ENCODE peak calls at places on chromosome 15, in seven cellular contexts. S is mesendoderm, D is H9, T is IMR-90, J is mesenchymal stem cell, O is H1, N is trophoblast cell. L is an unnamed sample. For H3K27me3, the result is how much of the 10 kb centered on the place peaks cover.

GRCh38 chr15:55654541-55654940 is 66.4 kb upstream of the PYGO1 start:
- DNase-seq in D (no peak), J (peak), N (peak), O (no peak), S (no peak), T (peak), L (no peak)

GRCh38 chr15:80856809-80857377 is 77.7 kb downstream of the CEMIP start:
- DNase-seq in S (peak), T (no peak), O (no peak), N (peak), J (no peak), D (no peak), L (no peak)

GRCh38 chr15:27017168-27017809 is 46.3 kb downstream of the GABRG3 start:
- DNase-seq in D (peak), N (peak), T (peak), O (peak), J (peak), S (peak), L (peak)

GRCh38 chr15:46900992-46901391 is 816.3 kb upstream of the SEMA6D start:
- DNase-seq in J (peak), D (no peak), N (peak), O (no peak), S (no peak), T (no peak), L (no peak)

GRCh38 chr15:59687831-59688230 is 1.3 kb downstream of the BNIP2 start:
- DNase-seq in J (peak), D (no peak), N (peak), T (peak), O (no peak), S (no peak), L (no peak)

GRCh38 chr15:99511865-99512632 is 53.7 kb upstream of the MEF2A start:
- DNase-seq in N (no peak), J (no peak), S (no peak), D (no peak), O (no peak), T (no peak), L (no peak)

GRCh38 chr15:37618368-37618767 is 316.1 kb upstream of the TMCO5A start:
- DNase-seq in S (no peak), N (no peak), D (no peak), J (no peak), O (no peak), T (no peak), L (no peak)

GRCh38 chr15:31461375-31461774 is 134.7 kb downstream of the KLF13 start:
- DNase-seq in O (no peak), N (peak), J (no peak), S (no peak), D (peak), T (no peak), L (no peak)

GRCh38 chr15:75663931-75664421 is 16.3 kb downstream of the SNX33 start:
- DNase-seq in N (peak), S (no peak), T (no peak), O (no peak), J (no peak), D (no peak), L (no peak)

GRCh38 chr15:60584355-60585023 is 105.5 kb upstream of the ICE2 start:
- DNase-seq in N (no peak), O (no peak), J (no peak), D (no peak), S (peak), T (no peak), L (no peak)

GRCh38 chr15:40052604-40053003 is 13.6 kb upstream of the SRP14 start:
- DNase-seq in N (no peak), O (no peak), T (no peak), D (no peak), S (no peak), J (no peak), L (no peak)

GRCh38 chr15:22786868-22787698 is 639 bp downstream of the NIPA1 start:
- DNase-seq in J (peak), N (peak), S (peak), O (no peak), T (no peak), D (peak), L (peak)

GRCh38 chr15:77144492-77145070 is 73.7 kb upstream of the TSPAN3 start:
- DNase-seq in O (no peak), T (peak), D (no peak), S (peak), J (peak), N (peak), L (no peak)

GRCh38 chr15:79430901-79431635 is 1.1 kb upstream of the MINAR1 start:
- DNase-seq in J (peak), T (no peak), D (no peak), O (no peak), N (no peak), S (peak), L (peak)

GRCh38 chr15:84983711-84984110 is 2.1 kb downstream of the PDE8A start:
- DNase-seq in D (no peak), O (no peak), T (peak), S (no peak), J (no peak), N (no peak), L (no peak)

GRCh38 chr15:51172190-51172589 is 77.5 kb upstream of the TNFAIP8L3 start:
- DNase-seq in N (no peak), T (peak), D (no peak), S (no peak), J (no peak), O (no peak), L (no peak)

GRCh38 chr15:51768018-51768417 is 16.6 kb downstream of the TMOD2 start:
- DNase-seq in D (no peak), J (no peak), T (no peak), N (no peak), O (no peak), S (no peak), L (no peak)

GRCh38 chr15:62060116-62060895 is at the start of gene VPS13C:
- DNase-seq in S (peak), N (peak), O (peak), D (peak), J (peak), T (peak), L (peak)

GRCh38 chr15:43370975-43371974 is at the start of the genes TUBGCP4 and ZSCAN29:
- DNase-seq in T (peak), O (peak), N (peak), J (peak), S (peak), D (peak), L (peak)

GRCh38 chr15:81327526-81327925 is 3.6 kb upstream of the STARD5 start:
- DNase-seq in D (no peak), N (peak), T (peak), O (no peak), J (peak), S (no peak), L (no peak)

GRCh38 chr15:90130291-90130690 is 28.0 kb upstream of the IDH2 start:
- DNase-seq in D (no peak), O (no peak), J (no peak), N (no peak), S (no peak), T (no peak), L (no peak)

GRCh38 chr15:52013151-52013791 is 5.7 kb upstream of the MAPK6 start:
- DNase-seq in J (peak), D (no peak), N (peak), S (no peak), T (peak), O (no peak), L (no peak)

GRCh38 chr15:88894819-88895767 is at the start of gene HAPLN3:
- DNase-seq in S (peak), T (peak), D (peak), N (peak), O (no peak), J (peak), L (no peak)

GRCh38 chr15:68347392-68347791 is 69.8 kb downstream of the FEM1B start:
- DNase-seq in J (peak), O (no peak), S (no peak), T (peak), D (no peak), N (peak), L (no peak)

GRCh38 chr15:59298255-59298856 is 74.3 kb downstream of the MYO1E start:
- DNase-seq in N (peak), D (no peak), T (peak), S (peak), J (no peak), O (no peak), L (no peak)

GRCh38 chr15:47477253-47477652 is 240.1 kb upstream of the SEMA6D start:
- DNase-seq in O (no peak), N (no peak), T (no peak), S (no peak), J (no peak), D (no peak), L (no peak)

GRCh38 chr15:43550527-43551363 is 33.3 kb downstream of the MAP1A start:
- DNase-seq in J (no peak), O (no peak), T (peak), N (no peak), D (no peak), S (no peak), L (no peak)

GRCh38 chr15:53903129-53903528 is 75.1 kb upstream of the UNC13C start:
- DNase-seq in N (no peak), O (no peak), T (no peak), J (no peak), D (no peak), S (no peak), L (no peak)

GRCh38 chr15:83565553-83566159 is 88.3 kb upstream of the ADAMTSL3 start:
- DNase-seq in O (no peak), S (peak), D (no peak), T (peak), N (peak), J (peak), L (peak)

GRCh38 chr15:20345401-20345958 is 196.1 kb downstream of the GOLGA6L6 start:
- DNase-seq in J (no peak), O (no peak), S (no peak), T (no peak), D (peak), N (no peak), L (no peak)

GRCh38 chr15:100772478-100773378 is 106.9 kb upstream of the ALDH1A3 start:
- DNase-seq in N (no peak), J (peak), D (no peak), S (no peak), T (no peak), O (no peak), L (peak)

DNA sequence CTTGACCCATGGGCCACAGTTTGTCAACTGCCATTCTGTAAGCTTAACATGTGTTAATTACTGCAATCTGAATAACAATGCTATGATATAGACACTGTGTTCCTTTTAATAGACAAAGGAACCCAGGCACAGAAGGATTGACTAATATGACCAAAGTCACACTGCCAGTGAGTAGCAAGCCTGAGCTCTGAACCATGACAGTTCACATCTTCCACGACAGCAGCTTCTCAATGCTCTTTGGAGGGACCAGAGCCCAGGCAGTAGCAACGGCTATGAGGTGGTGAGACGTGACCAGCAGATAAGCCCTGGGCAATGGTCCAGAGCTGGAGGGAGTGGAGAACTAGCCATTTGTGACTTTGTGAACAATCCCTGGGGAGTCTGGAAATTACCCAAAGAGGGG is 19.4 kb downstream of the CA12 start:
- DNase-seq in J (no peak), D (no peak), S (no peak), T (no peak), N (no peak), O (no peak), L (no peak)
- H3K18ac ChIP-seq in J (no peak), D (no peak), S (no peak), T (no peak), N (no peak), O (no peak), L (no peak)

GRCh38 chr15:95932676-95933075 is 397.8 kb upstream of the NR2F2 start:
- DNase-seq in T (peak), S (no peak), N (no peak), D (no peak), J (peak), O (no peak), L (no peak)
- H3K27ac ChIP-seq in T (no peak), S (no peak), N (no peak), D (no peak), J (peak), O (no peak), L (no peak)

GRCh38 chr15:48794697-48795134 is 16.2 kb downstream of the CEP152 start:
- DNase-seq in O (no peak), D (no peak), J (no peak), T (peak), N (peak), S (no peak), L (no peak)

GRCh38 chr15:48795901-48796300 is 15.0 kb downstream of the CEP152 start:
- DNase-seq in S (peak), D (no peak), N (no peak), O (no peak), T (no peak), J (no peak), L (no peak)

GRCh38 chr15:48798319-48798718 is 12.6 kb downstream of the CEP152 start:
- DNase-seq in J (no peak), T (no peak), D (peak), N (no peak), O (no peak), S (peak), L (peak)

GRCh38 chr15:48796521-48796920 is 14.3 kb downstream of the CEP152 start:
- DNase-seq in S (no peak), J (peak), O (no peak), N (no peak), T (no peak), D (no peak), L (no peak)

GRCh38 chr15:48796930-48797329 is 13.9 kb downstream of the CEP152 start:
- DNase-seq in O (no peak), T (peak), D (no peak), S (no peak), J (peak), N (no peak), L (no peak)
- H3K27me3 ChIP-seq in O (under half), T (under half), D (under half), S (under half), J (under half), N (under half), L (under half)

GRCh38 chr15:35308802-35309201 is 223.7 kb upstream of the NANOGP8 start:
- DNase-seq in O (no peak), D (no peak), N (peak), S (peak), J (peak), T (peak), L (no peak)

GRCh38 chr15:35305906-35306305 is 220.8 kb upstream of the NANOGP8 start:
- DNase-seq in J (peak), D (no peak), S (no peak), T (peak), O (no peak), N (peak), L (no peak)

GRCh38 chr15:35306361-35306981 is 221.4 kb upstream of the NANOGP8 start:
- DNase-seq in J (peak), T (peak), S (peak), N (peak), O (no peak), D (no peak), L (peak)

GRCh38 chr15:35307676-35308075 is 222.6 kb upstream of the NANOGP8 start:
- DNase-seq in D (no peak), S (no peak), N (no peak), O (no peak), T (no peak), J (no peak), L (no peak)

GRCh38 chr15:35307026-35307425 is 221.9 kb upstream of the NANOGP8 start:
- DNase-seq in O (no peak), J (no peak), N (no peak), D (no peak), T (no peak), S (no peak), L (no peak)
- H3K18ac ChIP-seq in O (no peak), J (peak), N (peak), D (no peak), T (peak), S (no peak), L (no peak)

DNA sequence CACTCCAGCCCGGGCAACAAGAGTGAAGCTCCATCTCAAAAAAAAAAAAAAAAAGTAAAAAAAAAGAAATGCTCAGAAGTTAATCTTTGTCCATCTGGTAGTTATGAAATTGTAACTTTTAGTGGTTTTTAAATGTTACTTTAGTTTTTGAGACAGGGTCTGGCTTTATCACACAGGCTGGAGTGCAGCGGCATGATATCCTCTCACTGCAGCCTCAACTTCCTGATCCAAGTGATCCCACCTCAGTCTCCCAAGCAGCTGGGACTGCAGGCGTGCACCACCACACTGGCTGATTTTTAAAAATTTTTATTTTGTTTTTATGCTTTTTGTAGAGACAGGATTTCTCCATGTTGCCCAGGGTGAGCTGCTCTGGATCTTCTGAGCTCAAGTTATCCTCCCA is 1.3 kb downstream of the RNU5B-1 start:
- DNase-seq in S (no peak), D (no peak), J (peak), T (no peak), N (no peak), O (no peak), L (no peak)
- H3K27ac ChIP-seq in S (no peak), D (no peak), J (no peak), T (no peak), N (no peak), O (no peak), L (no peak)

L was measured in neuronal stem cell.